ENCODE peak calls at places on chromosomes 11 and 22, in seven cellular contexts. G, Z, W, H, L, X and O are unnamed samples.

GRCh38 chr11:4095509-4096230 is 1.1 kb downstream of the RRM1 start:
- DNase-seq in Z (no peak), W (no peak), X (no peak), H (peak), L (no peak), G (no peak), O (no peak)

GRCh38 chr22:21026783-21027692 is 5.3 kb downstream of the SLC7A4 start:
- DNase-seq in G (no peak), L (no peak), W (no peak), X (no peak), H (no peak), Z (no peak), O (no peak)

GRCh38 chr11:123580137-123580536 is 74.3 kb downstream of the SCN3B start:
- DNase-seq in Z (no peak), X (no peak), L (no peak), G (no peak), H (no peak), W (no peak), O (no peak)

GRCh38 chr22:29509815-29510214 is 29.8 kb downstream of the NEFH start:
- DNase-seq in L (no peak), G (no peak), Z (no peak), X (no peak), W (no peak), H (no peak), O (no peak)

GRCh38 chr11:115241899-115242298 is 262.3 kb downstream of the CADM1 start:
- DNase-seq in G (no peak), X (no peak), Z (no peak), L (no peak), W (no peak), H (no peak), O (no peak)

GRCh38 chr11:68398870-68399865 is 61.4 kb upstream of the PPP6R3 start:
- DNase-seq in W (no peak), L (no peak), Z (no peak), H (no peak), G (no peak), X (no peak), O (no peak)

GRCh38 chr22:36360871-36361383 is 26.8 kb downstream of the MYH9 start:
- DNase-seq in W (no peak), X (no peak), G (no peak), Z (no peak), H (no peak), L (no peak), O (no peak)

GRCh38 chr11:34827239-34827638 is 88.9 kb downstream of the APIP start:
- DNase-seq in W (no peak), H (no peak), G (no peak), X (no peak), L (no peak), Z (no peak), O (no peak)

GRCh38 chr11:8917157-8917820 is 6.3 kb downstream of the AKIP1 start:
- DNase-seq in X (no peak), Z (no peak), L (no peak), G (no peak), W (no peak), H (no peak), O (no peak)

GRCh38 chr22:47157093-47157420 is 394.6 kb downstream of the TBC1D22A start:
- DNase-seq in Z (no peak), H (no peak), G (no peak), L (no peak), W (no peak), X (no peak), O (no peak)

GRCh38 chr11:69297926-69298777 is 4.2 kb downstream of the MYEOV start:
- DNase-seq in G (peak), W (peak), L (peak), X (peak), Z (peak), H (peak), O (no peak)

GRCh38 chr11:119896387-119897045 is 167.5 kb upstream of the NECTIN1 start:
- DNase-seq in L (no peak), W (no peak), X (no peak), G (no peak), Z (no peak), H (no peak), O (no peak)

GRCh38 chr11:24683578-24683977 is 186.7 kb downstream of the LUZP2 start:
- DNase-seq in H (no peak), L (no peak), X (no peak), Z (no peak), G (no peak), W (no peak), O (no peak)

GRCh38 chr11:117316197-117316961 is at the start of gene BACE1:
- DNase-seq in W (peak), L (peak), H (peak), X (no peak), G (peak), Z (no peak), O (peak)

GRCh38 chr22:24043957-24044356 is 32.9 kb downstream of the CABIN1 start:
- DNase-seq in H (no peak), X (no peak), G (no peak), W (no peak), Z (no peak), L (no peak), O (no peak)

GRCh38 chr11:35122308-35122707 is 16.7 kb upstream of the CD44 start:
- DNase-seq in W (no peak), Z (no peak), X (no peak), H (no peak), G (no peak), L (no peak), O (no peak)

GRCh38 chr22:27405672-27406388 is 395.7 kb downstream of the MN1 start:
- DNase-seq in W (no peak), H (peak), G (peak), L (peak), Z (peak), X (peak), O (peak)

GRCh38 chr11:18075444-18075843 is 29.4 kb upstream of the TPH1 start:
- DNase-seq in H (no peak), Z (no peak), G (no peak), W (no peak), L (no peak), X (no peak), O (no peak)

GRCh38 chr11:101870510-101870909 is 44.3 kb upstream of the CEP126 start:
- DNase-seq in Z (no peak), L (no peak), W (no peak), H (peak), G (no peak), X (no peak), O (no peak)

GRCh38 chr11:121767433-121767832 is 314.7 kb upstream of the SORL1-AS1 start:
- DNase-seq in Z (peak), G (no peak), X (peak), H (no peak), L (no peak), W (no peak), O (no peak)

GRCh38 chr11:85867751-85868150 is 12.6 kb downstream of the CCDC83 start:
- DNase-seq in X (no peak), L (no peak), W (no peak), H (no peak), G (no peak), Z (no peak), O (no peak)

GRCh38 chr11:33320814-33321330 is 63.7 kb downstream of the HIPK3 start:
- DNase-seq in G (no peak), X (no peak), Z (no peak), H (no peak), L (no peak), W (no peak), O (no peak)

GRCh38 chr11:107858217-107859070 is at the start of gene SLC35F2:
- DNase-seq in H (peak), W (no peak), L (peak), X (peak), G (peak), Z (peak), O (peak)
- TF ChIP-seq CTCF in H (peak), W (no peak), L (no peak), X (peak), G (no peak), Z (peak), O (no peak)

GRCh38 chr11:1556278-1557167 is 15.5 kb downstream of the DUSP8 start:
- DNase-seq in W (no peak), X (peak), G (no peak), L (no peak), Z (no peak), H (no peak), O (no peak)

GRCh38 chr11:1555713-1556153 is 16.3 kb downstream of the DUSP8 start:
- DNase-seq in L (no peak), H (no peak), W (no peak), X (no peak), G (no peak), Z (no peak), O (no peak)

GRCh38 chr11:1554981-1555712 is 16.9 kb downstream of the DUSP8 start:
- DNase-seq in X (no peak), G (no peak), L (no peak), Z (no peak), H (no peak), W (no peak), O (no peak)

GRCh38 chr11:1557168-1557884 is 14.7 kb downstream of the DUSP8 start:
- DNase-seq in X (no peak), G (no peak), Z (no peak), L (no peak), H (no peak), W (no peak), O (no peak)

DNA sequence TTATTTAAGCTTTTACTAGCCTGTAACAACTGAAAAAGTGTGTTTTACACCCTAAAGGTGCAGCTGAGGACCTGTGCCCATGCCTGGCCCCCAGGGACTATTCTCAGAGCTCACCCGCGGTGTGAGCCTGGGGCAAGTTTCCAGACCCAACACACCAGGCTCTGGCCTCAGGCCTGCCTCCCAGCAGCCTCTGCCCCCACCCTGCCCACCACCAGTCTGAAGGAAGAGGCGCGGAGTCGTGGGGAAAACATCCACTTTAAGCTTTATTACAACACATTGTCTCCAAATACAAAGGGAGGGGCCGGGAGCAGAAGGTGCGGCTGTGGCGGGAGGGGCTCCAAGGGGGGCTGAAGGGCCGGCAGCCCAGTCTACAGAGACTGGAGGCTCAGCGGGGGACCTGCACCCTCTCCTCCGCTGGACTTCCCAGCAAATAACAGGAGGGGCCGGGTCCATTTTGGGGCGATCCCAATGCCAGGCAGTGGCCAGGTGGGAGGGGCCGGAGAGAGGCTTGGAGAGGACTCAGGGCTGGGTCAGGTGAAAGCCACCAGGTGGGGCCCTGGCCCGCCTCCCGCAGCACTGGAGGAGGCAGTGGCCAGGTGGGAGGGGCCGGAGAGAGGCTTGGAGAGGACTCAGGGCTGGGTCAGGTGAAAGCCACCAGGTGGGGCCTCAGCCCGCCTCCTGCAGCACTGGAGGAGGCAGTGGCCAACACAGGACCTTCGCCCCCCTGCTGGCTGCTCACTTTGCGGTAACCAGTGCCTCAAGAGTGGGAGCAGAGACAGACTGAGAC is 18.1 kb downstream of the DUSP8 start:
- DNase-seq in L (peak), X (no peak), W (no peak), H (no peak), G (no peak), Z (no peak), O (no peak)
- TF ChIP-seq CTCF in L (no peak), X (no peak), W (no peak), H (no peak), G (no peak), Z (no peak), O (no peak)

DNA sequence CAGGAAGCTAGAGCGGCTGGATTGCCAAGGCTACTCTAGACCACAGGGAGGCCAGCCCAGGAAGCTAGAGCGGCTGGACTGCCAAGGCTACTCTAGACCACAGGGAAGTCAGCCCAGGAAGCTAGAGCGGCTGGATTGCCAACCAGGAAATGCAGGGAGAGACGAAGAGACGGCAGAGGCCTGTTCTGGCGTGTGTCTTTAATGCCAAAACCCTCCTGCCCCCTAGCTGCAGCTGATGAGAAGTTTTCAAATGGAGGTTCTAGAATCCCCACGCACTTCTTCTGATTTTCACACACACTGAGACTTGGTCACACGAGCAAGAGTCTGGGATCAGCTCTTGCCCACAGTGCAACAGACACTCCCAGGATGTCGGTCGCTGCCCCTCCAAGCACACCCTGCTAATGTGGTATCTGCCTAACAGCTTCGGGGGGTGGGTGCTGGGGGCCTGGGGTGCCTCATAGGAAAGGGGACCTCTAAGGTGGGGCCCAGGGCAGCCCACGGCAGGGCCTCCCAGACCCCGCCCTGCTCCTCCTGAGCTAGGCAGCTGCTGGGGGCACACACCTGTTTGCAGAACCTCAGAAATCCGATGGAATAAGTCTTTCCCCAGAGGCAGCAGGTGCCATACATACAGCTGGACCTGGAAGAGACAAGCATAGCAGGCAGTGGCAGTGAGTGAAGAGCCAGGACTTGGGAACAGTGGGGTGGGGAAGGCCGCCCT is 28.5 kb downstream of the MAFF start:
- DNase-seq in W (no peak), L (peak), X (peak), H (peak), Z (peak), G (peak), O (no peak)
- TF ChIP-seq CTCF in W (peak), L (peak), X (peak), H (no peak), Z (peak), G (peak), O (peak)

DNA sequence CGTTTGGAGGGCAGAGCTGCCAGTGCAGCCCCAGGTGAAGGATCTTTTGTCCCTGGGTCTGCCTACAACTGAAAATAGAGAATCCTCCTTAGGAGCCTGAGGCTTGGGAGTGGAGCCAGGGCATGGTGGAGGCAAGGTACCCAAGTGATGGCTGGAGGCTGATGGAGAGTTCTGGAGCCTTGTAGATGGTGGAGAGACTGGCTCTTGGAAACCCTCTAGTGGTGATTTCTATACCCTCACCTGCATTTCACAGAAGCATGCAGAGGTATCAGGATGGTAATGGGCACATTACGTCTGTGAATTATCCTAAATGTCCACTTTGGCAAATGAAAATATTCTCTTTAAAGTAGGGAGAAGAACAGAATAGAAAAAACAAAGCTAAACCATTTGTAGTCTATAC is 44.4 kb downstream of the INSC start:
- DNase-seq in X (peak), W (no peak), Z (peak), L (peak), G (peak), H (peak), O (no peak)
- TF ChIP-seq CTCF in X (peak), W (peak), Z (peak), L (no peak), G (peak), H (peak), O (peak)

GRCh38 chr22:43482310-43482625 is 70.5 kb downstream of the MPPED1 start:
- DNase-seq in Z (no peak), H (no peak), G (no peak), W (peak), X (no peak), L (no peak), O (no peak)

GRCh38 chr22:43483669-43484068 is 71.9 kb downstream of the MPPED1 start:
- DNase-seq in X (no peak), Z (no peak), L (no peak), G (no peak), W (no peak), H (no peak), O (no peak)

GRCh38 chr22:43483266-43483665 is 71.5 kb downstream of the MPPED1 start:
- DNase-seq in G (no peak), H (no peak), L (no peak), X (no peak), W (no peak), Z (no peak), O (no peak)

GRCh38 chr22:43479962-43480361 is 68.1 kb downstream of the MPPED1 start:
- DNase-seq in W (no peak), Z (no peak), X (no peak), L (peak), H (no peak), G (no peak), O (no peak)

DNA sequence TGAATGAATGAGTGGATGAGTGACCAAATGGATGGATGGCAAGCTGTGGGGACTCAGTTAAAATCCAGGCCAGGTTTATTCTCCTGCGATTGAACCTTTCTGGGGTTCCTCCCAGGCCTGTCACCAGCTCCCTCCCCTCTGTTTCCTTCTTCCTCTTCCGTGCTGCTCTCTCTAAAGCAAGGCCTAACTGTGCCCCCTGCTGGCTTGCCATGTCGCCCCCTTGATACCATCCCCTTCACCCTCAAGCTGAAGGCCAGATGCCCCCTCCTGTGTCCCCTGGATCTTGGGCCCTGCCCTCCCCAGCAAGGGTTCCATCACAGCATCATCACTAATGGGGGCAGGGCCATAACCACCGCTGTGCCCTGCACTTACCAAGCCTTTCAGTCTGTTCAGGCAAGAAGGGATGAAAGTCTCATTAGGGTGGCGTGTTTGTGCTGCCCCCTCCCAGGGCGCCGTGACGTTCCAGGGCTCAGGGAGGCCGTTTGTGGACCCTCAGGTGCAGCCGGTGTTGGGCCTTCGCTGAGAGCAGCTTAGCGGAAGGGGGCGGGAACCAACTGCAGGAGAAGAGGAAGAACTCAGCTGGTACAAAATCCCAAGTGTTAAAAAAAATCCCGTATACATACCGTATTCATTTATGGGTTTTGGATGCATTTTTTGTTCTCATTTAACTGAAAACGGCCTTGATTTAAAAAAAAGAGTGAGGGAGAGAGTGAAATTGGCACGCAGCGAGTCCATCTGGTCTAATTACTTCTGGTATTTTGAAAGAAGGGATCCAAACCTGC is 69.9 kb downstream of the MPPED1 start:
- DNase-seq in H (no peak), W (no peak), L (peak), X (peak), Z (peak), G (peak), O (no peak)
- TF ChIP-seq CTCF in H (no peak), W (no peak), L (no peak), X (peak), Z (no peak), G (no peak), O (peak)

GRCh38 chr11:112289588-112290461 is 29.2 kb upstream of the PLET1 start:
- DNase-seq in Z (peak), L (peak), G (peak), H (peak), X (peak), W (peak), O (peak)
- TF ChIP-seq CTCF in Z (peak), L (peak), G (peak), H (peak), X (peak), W (peak), O (peak)

GRCh38 chr11:65859134-65859811 is 960 bp upstream of the MUS81 start:
- DNase-seq in G (peak), X (peak), L (peak), Z (peak), W (peak), H (peak), O (peak)
- TF ChIP-seq CTCF in G (peak), X (no peak), L (no peak), Z (no peak), W (peak), H (no peak), O (peak)

GRCh38 chr11:113372317-113372716 is 15.3 kb upstream of the ANKK1 start:
- DNase-seq in X (no peak), L (no peak), G (no peak), W (no peak), Z (no peak), H (no peak), O (no peak)
- TF ChIP-seq CTCF in X (no peak), L (no peak), G (peak), W (no peak), Z (no peak), H (no peak), O (peak)

DNA sequence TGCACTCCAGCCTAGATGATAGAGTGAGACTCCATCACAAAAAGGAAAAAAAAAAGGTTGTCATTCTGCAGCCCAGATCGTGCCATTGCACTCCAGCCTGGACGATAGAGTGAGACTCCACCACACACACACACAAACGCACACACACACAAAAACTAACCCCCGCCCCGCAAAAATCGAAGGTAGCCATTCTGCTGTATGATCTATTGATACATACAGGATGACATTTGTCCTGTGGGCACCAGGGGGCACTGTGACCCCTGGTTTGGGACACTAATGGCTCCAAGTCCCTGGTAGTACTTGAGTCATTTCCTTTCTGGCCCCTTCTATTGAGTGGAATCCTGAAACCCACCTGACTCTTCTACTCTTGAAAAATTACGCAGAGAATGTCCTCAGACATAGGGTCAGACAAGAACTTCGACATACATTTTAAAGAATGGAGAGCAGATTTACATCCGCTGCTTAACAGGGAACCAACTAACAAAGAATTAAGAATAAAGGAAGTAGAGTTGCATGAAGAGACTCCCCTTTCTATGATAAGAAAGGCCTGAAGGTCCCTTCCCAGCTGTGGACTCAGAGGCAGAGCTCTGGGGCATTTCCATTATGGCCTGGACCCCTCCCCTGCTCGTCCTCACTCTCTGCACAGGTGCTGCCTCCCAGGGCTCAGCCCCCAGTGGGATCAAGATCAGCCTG is 35.0 kb upstream of the PRAME start:
- DNase-seq in H (peak), G (peak), X (peak), L (peak), Z (peak), W (no peak), O (no peak)
- TF ChIP-seq CTCF in H (peak), G (peak), X (peak), L (peak), Z (peak), W (peak), O (peak)

GRCh38 chr11:126311464-126312291 is 7.8 kb downstream of the DCPS start:
- DNase-seq in W (no peak), L (no peak), G (no peak), Z (no peak), X (peak), H (no peak), O (no peak)
- TF ChIP-seq CTCF in W (no peak), L (no peak), G (no peak), Z (no peak), X (no peak), H (no peak), O (no peak)